ENCODE peak calls at places on chromosomes 1 and 21, in five cellular contexts. U is PC-3, T is OCI-LY7, S is neural progenitor cell, M is hepatocyte. P is an unnamed sample.

GRCh38 chr1:151898519-151898991 is 10.8 kb downstream of the THEM4 start:
- DNase-seq in M (no peak), U (no peak), T (no peak), S (no peak), P (no peak)

GRCh38 chr21:31967334-31967733 is 94.5 kb downstream of the HUNK start:
- DNase-seq in M (no peak), S (no peak), T (no peak), U (no peak), P (no peak)

GRCh38 chr1:89945852-89946476 is 48.9 kb upstream of the ZNF326 start:
- DNase-seq in T (no peak), M (no peak), U (peak), S (no peak), P (no peak)

GRCh38 chr1:175118375-175118774 is 50.7 kb downstream of the TNN start:
- DNase-seq in M (no peak), U (no peak), T (no peak), S (no peak), P (no peak)

GRCh38 chr1:200290010-200290685 is 119.7 kb downstream of the ZNF281 start:
- DNase-seq in M (no peak), S (peak), T (peak), U (peak), P (peak)

GRCh38 chr1:246631426-246631825 is 65.2 kb downstream of the CNST start:
- DNase-seq in S (no peak), T (no peak), U (no peak), M (no peak), P (no peak)

GRCh38 chr1:15213333-15213732 is 33.7 kb upstream of the FHAD1 start:
- DNase-seq in M (peak), U (no peak), S (peak), T (no peak), P (no peak)

GRCh38 chr1:237709355-237709754 is 181.4 kb downstream of the ZP4 start:
- DNase-seq in U (no peak), S (no peak), T (no peak), M (peak), P (no peak)

GRCh38 chr1:154884868-154885706 is 15.0 kb upstream of the KCNN3 start:
- DNase-seq in M (peak), T (no peak), S (no peak), U (no peak), P (no peak)

GRCh38 chr1:67652800-67653199 is 32.2 kb upstream of the GADD45A start:
- DNase-seq in U (peak), M (no peak), T (no peak), S (no peak), P (peak)

GRCh38 chr1:205122489-205122882 is 708 bp upstream of the RBBP5 start:
- DNase-seq in S (no peak), T (no peak), U (no peak), M (no peak), P (no peak)

GRCh38 chr1:231332761-231333160 is 4.9 kb downstream of the EXOC8 start:
- DNase-seq in S (no peak), U (no peak), M (no peak), T (no peak), P (no peak)

GRCh38 chr1:109508001-109508872 is 1.3 kb downstream of the AMIGO1 start:
- DNase-seq in T (no peak), M (no peak), S (no peak), U (no peak), P (no peak)

GRCh38 chr21:26041441-26042180 is 129.0 kb downstream of the APP start:
- DNase-seq in S (no peak), T (no peak), M (no peak), U (peak), P (no peak)

GRCh38 chr1:66025188-66025587 is 232.5 kb downstream of the PDE4B start:
- DNase-seq in T (no peak), M (no peak), S (no peak), U (no peak), P (no peak)

GRCh38 chr1:46487818-46488218 is 1.8 kb upstream of the DMBX1 start:
- DNase-seq in U (no peak), M (no peak), S (peak), T (no peak), P (peak)

GRCh38 chr1:210792703-210793102 is 341.2 kb downstream of the KCNH1 start:
- DNase-seq in M (peak), U (peak), S (no peak), T (no peak), P (no peak)

GRCh38 chr1:117595993-117596720 is 9.7 kb upstream of the TENT5C start:
- DNase-seq in T (peak), U (no peak), S (no peak), M (no peak), P (no peak)

GRCh38 chr21:26756491-26757159 is 88.6 kb downstream of the ADAMTS1 start:
- DNase-seq in U (no peak), M (no peak), T (no peak), S (no peak), P (no peak)

GRCh38 chr1:41673355-41673754 is 188.9 kb upstream of the EDN2 start:
- DNase-seq in M (no peak), T (peak), U (no peak), S (no peak), P (no peak)

GRCh38 chr1:101293461-101294045 is 56.7 kb downstream of the S1PR1 start:
- DNase-seq in T (no peak), U (peak), M (no peak), S (no peak), P (no peak)

GRCh38 chr1:16967095-16967567 is 13.3 kb downstream of the MFAP2 start:
- DNase-seq in S (no peak), T (no peak), U (no peak), M (peak), P (no peak)

GRCh38 chr1:27967884-27968466 is 8.2 kb downstream of the XKR8 start:
- DNase-seq in U (no peak), S (no peak), T (no peak), M (no peak), P (no peak)

GRCh38 chr1:27650146-27650526 is 15.2 kb upstream of the FGR start:
- DNase-seq in M (no peak), S (no peak), T (no peak), U (no peak), P (no peak)

GRCh38 chr1:21570528-21570875 is 61.3 kb downstream of the ALPL start:
- DNase-seq in M (no peak), U (no peak), S (no peak), T (no peak), P (no peak)

GRCh38 chr1:21623411-21623961 is 45.7 kb downstream of the RAP1GAP start:
- DNase-seq in S (no peak), U (peak), M (peak), T (no peak), P (no peak)

GRCh38 chr1:5504364-5504740 is 487.9 kb downstream of the NPHP4 start:
- DNase-seq in M (no peak), T (no peak), U (no peak), S (no peak), P (no peak)

GRCh38 chr1:209648931-209649776 is 3.1 kb downstream of the LAMB3 start:
- DNase-seq in S (no peak), T (no peak), M (peak), U (peak), P (no peak)

GRCh38 chr1:209646558-209646957 is 5.7 kb downstream of the LAMB3 start:
- DNase-seq in S (peak), T (no peak), U (peak), M (no peak), P (peak)

GRCh38 chr1:209648366-209648765 is 3.9 kb downstream of the LAMB3 start:
- DNase-seq in U (no peak), T (no peak), S (no peak), M (no peak), P (no peak)

GRCh38 chr1:209645574-209646452 is 6.4 kb downstream of the LAMB3 start:
- DNase-seq in U (no peak), S (no peak), M (no peak), T (no peak), P (no peak)

GRCh38 chr1:209647212-209647611 is 5.0 kb downstream of the LAMB3 start:
- DNase-seq in T (no peak), U (no peak), M (no peak), S (no peak), P (no peak)
- TF ChIP-seq EZH2phosphoT487 in T (no peak), U (no peak), M (no peak), S (no peak), P (no peak)

GRCh38 chr21:43332461-43332860 is 94.5 kb downstream of the SIK1 start:
- DNase-seq in U (no peak), S (no peak), T (no peak), M (no peak), P (no peak)
- TF ChIP-seq EZH2phosphoT487 in U (no peak), S (no peak), T (no peak), M (no peak), P (no peak)

GRCh38 chr1:30403061-30403645 is 320.2 kb downstream of the MATN1 start:
- DNase-seq in T (no peak), S (no peak), M (no peak), U (no peak), P (no peak)
- TF ChIP-seq EZH2phosphoT487 in T (no peak), S (no peak), M (no peak), U (no peak), P (no peak)

GRCh38 chr1:145901312-145902021 is 8.4 kb downstream of the ITGA10 start:
- DNase-seq in T (no peak), U (no peak), M (no peak), S (peak), P (peak)
- TF ChIP-seq EZH2phosphoT487 in T (no peak), U (no peak), M (no peak), S (no peak), P (no peak)

P was measured in GM23338.